ENCODE peak calls at places on chromosomes 5 and 9, in nine cellular contexts. One of them, this sample, is unnamed.

GRCh38 chr9:37913480-37914153 is 9.7 kb upstream of the SLC25A51 start:
- DNase-seq in colonic mucosa: peak
- DNase-seq in AG04449: no peak
- DNase-seq in AG09319: peak
- DNase-seq in hepatocyte: peak
- DNase-seq in bronchial epithelial cell: peak
- DNase-seq in CD8-positive, alpha-beta T cell: peak
- DNase-seq in AG10803: peak
- DNase-seq in H9: peak
- DNase-seq in this sample: peak

GRCh38 chr5:143642791-143643190 is 169.2 kb upstream of the HMHB1 start:
- DNase-seq in hepatocyte: no peak
- DNase-seq in bronchial epithelial cell: no peak
- DNase-seq in colonic mucosa: no peak
- DNase-seq in CD8-positive, alpha-beta T cell: no peak
- DNase-seq in H9: no peak
- DNase-seq in AG09319: no peak
- DNase-seq in AG04449: no peak
- DNase-seq in AG10803: peak
- DNase-seq in this sample: no peak

GRCh38 chr9:10875752-10876151 is 262.9 kb upstream of the PTPRD start:
- DNase-seq in bronchial epithelial cell: peak
- DNase-seq in hepatocyte: no peak
- DNase-seq in CD8-positive, alpha-beta T cell: no peak
- DNase-seq in colonic mucosa: no peak
- DNase-seq in AG10803: no peak
- DNase-seq in AG09319: no peak
- DNase-seq in H9: no peak
- DNase-seq in AG04449: no peak
- DNase-seq in this sample: no peak

GRCh38 chr5:133144245-133144981 is 92.6 kb downstream of the HSPA4 start:
- DNase-seq in AG10803: no peak
- DNase-seq in CD8-positive, alpha-beta T cell: no peak
- DNase-seq in AG09319: no peak
- DNase-seq in colonic mucosa: no peak
- DNase-seq in hepatocyte: no peak
- DNase-seq in bronchial epithelial cell: no peak
- DNase-seq in H9: no peak
- DNase-seq in AG04449: no peak
- DNase-seq in this sample: no peak

GRCh38 chr5:5979761-5980570 is 398.4 kb downstream of the MED10 start:
- DNase-seq in CD8-positive, alpha-beta T cell: no peak
- DNase-seq in bronchial epithelial cell: no peak
- DNase-seq in AG10803: no peak
- DNase-seq in AG09319: no peak
- DNase-seq in H9: no peak
- DNase-seq in colonic mucosa: no peak
- DNase-seq in AG04449: no peak
- DNase-seq in hepatocyte: no peak
- DNase-seq in this sample: no peak

GRCh38 chr5:148740966-148741742 is 85.3 kb upstream of the ADRB2 start:
- DNase-seq in colonic mucosa: peak
- DNase-seq in AG09319: peak
- DNase-seq in bronchial epithelial cell: peak
- DNase-seq in hepatocyte: peak
- DNase-seq in AG04449: peak
- DNase-seq in H9: no peak
- DNase-seq in AG10803: peak
- DNase-seq in CD8-positive, alpha-beta T cell: no peak
- DNase-seq in this sample: peak

GRCh38 chr9:121318631-121319393 is 50.9 kb downstream of the GSN start:
- DNase-seq in bronchial epithelial cell: no peak
- DNase-seq in colonic mucosa: no peak
- DNase-seq in H9: no peak
- DNase-seq in AG09319: no peak
- DNase-seq in hepatocyte: no peak
- DNase-seq in CD8-positive, alpha-beta T cell: no peak
- DNase-seq in AG10803: no peak
- DNase-seq in AG04449: no peak
- DNase-seq in this sample: no peak

GRCh38 chr5:80010754-80011392 is 19.8 kb upstream of the MTX3 start:
- DNase-seq in bronchial epithelial cell: no peak
- DNase-seq in AG04449: no peak
- DNase-seq in hepatocyte: no peak
- DNase-seq in AG10803: no peak
- DNase-seq in AG09319: no peak
- DNase-seq in H9: no peak
- DNase-seq in CD8-positive, alpha-beta T cell: no peak
- DNase-seq in colonic mucosa: no peak
- DNase-seq in this sample: no peak

GRCh38 chr5:133933670-133934295 is 34.6 kb downstream of the C5orf15 start:
- DNase-seq in colonic mucosa: no peak
- DNase-seq in AG09319: no peak
- DNase-seq in hepatocyte: no peak
- DNase-seq in AG04449: no peak
- DNase-seq in H9: no peak
- DNase-seq in AG10803: no peak
- DNase-seq in bronchial epithelial cell: no peak
- DNase-seq in CD8-positive, alpha-beta T cell: no peak
- DNase-seq in this sample: no peak

GRCh38 chr5:68319316-68320093 is 103.9 kb downstream of the PIK3R1 start:
- DNase-seq in H9: no peak
- DNase-seq in bronchial epithelial cell: peak
- DNase-seq in CD8-positive, alpha-beta T cell: no peak
- DNase-seq in AG10803: peak
- DNase-seq in AG04449: no peak
- DNase-seq in colonic mucosa: no peak
- DNase-seq in AG09319: no peak
- DNase-seq in hepatocyte: no peak
- DNase-seq in this sample: no peak

GRCh38 chr9:75152416-75152815 is 64.1 kb downstream of the OSTF1 start:
- DNase-seq in AG04449: no peak
- DNase-seq in hepatocyte: no peak
- DNase-seq in bronchial epithelial cell: no peak
- DNase-seq in AG09319: no peak
- DNase-seq in colonic mucosa: no peak
- DNase-seq in CD8-positive, alpha-beta T cell: peak
- DNase-seq in H9: no peak
- DNase-seq in AG10803: no peak
- DNase-seq in this sample: no peak

GRCh38 chr5:72658767-72659540 is 151.7 kb upstream of the ZNF366 start:
- DNase-seq in CD8-positive, alpha-beta T cell: no peak
- DNase-seq in AG09319: no peak
- DNase-seq in AG10803: peak
- DNase-seq in hepatocyte: no peak
- DNase-seq in colonic mucosa: no peak
- DNase-seq in AG04449: peak
- DNase-seq in bronchial epithelial cell: no peak
- DNase-seq in H9: no peak
- DNase-seq in this sample: no peak

GRCh38 chr5:4815002-4815401 is 325.1 kb upstream of the ADAMTS16 start:
- DNase-seq in H9: no peak
- DNase-seq in AG10803: no peak
- DNase-seq in colonic mucosa: no peak
- DNase-seq in AG04449: no peak
- DNase-seq in bronchial epithelial cell: no peak
- DNase-seq in CD8-positive, alpha-beta T cell: no peak
- DNase-seq in hepatocyte: no peak
- DNase-seq in AG09319: no peak
- DNase-seq in this sample: no peak

GRCh38 chr5:175692235-175692995 is 34.5 kb downstream of the HRH2 start:
- DNase-seq in AG09319: no peak
- DNase-seq in AG04449: no peak
- DNase-seq in H9: no peak
- DNase-seq in colonic mucosa: no peak
- DNase-seq in CD8-positive, alpha-beta T cell: no peak
- DNase-seq in hepatocyte: no peak
- DNase-seq in AG10803: no peak
- DNase-seq in bronchial epithelial cell: no peak
- DNase-seq in this sample: no peak

GRCh38 chr5:115382989-115383388 is 86.5 kb upstream of the CCDC112 start:
- DNase-seq in bronchial epithelial cell: no peak
- DNase-seq in CD8-positive, alpha-beta T cell: no peak
- DNase-seq in AG04449: no peak
- DNase-seq in AG10803: no peak
- DNase-seq in hepatocyte: no peak
- DNase-seq in H9: no peak
- DNase-seq in AG09319: no peak
- DNase-seq in colonic mucosa: no peak
- DNase-seq in this sample: no peak

GRCh38 chr5:11724947-11725346 is 179.3 kb downstream of the CTNND2 start:
- DNase-seq in AG10803: no peak
- DNase-seq in H9: no peak
- DNase-seq in bronchial epithelial cell: no peak
- DNase-seq in AG04449: no peak
- DNase-seq in hepatocyte: peak
- DNase-seq in CD8-positive, alpha-beta T cell: no peak
- DNase-seq in AG09319: no peak
- DNase-seq in colonic mucosa: no peak
- DNase-seq in this sample: no peak

GRCh38 chr9:98375138-98375726 is 119.8 kb upstream of the TBC1D2 start:
- DNase-seq in AG10803: peak
- DNase-seq in hepatocyte: peak
- DNase-seq in AG09319: no peak
- DNase-seq in CD8-positive, alpha-beta T cell: no peak
- DNase-seq in H9: no peak
- DNase-seq in colonic mucosa: no peak
- DNase-seq in bronchial epithelial cell: peak
- DNase-seq in AG04449: peak
- DNase-seq in this sample: no peak

GRCh38 chr5:115297043-115297442 is 589 bp upstream of the CCDC112 start:
- DNase-seq in AG09319: no peak
- DNase-seq in bronchial epithelial cell: no peak
- DNase-seq in colonic mucosa: no peak
- DNase-seq in H9: no peak
- DNase-seq in CD8-positive, alpha-beta T cell: no peak
- DNase-seq in AG04449: no peak
- DNase-seq in hepatocyte: no peak
- DNase-seq in AG10803: peak
- DNase-seq in this sample: peak

DNA sequence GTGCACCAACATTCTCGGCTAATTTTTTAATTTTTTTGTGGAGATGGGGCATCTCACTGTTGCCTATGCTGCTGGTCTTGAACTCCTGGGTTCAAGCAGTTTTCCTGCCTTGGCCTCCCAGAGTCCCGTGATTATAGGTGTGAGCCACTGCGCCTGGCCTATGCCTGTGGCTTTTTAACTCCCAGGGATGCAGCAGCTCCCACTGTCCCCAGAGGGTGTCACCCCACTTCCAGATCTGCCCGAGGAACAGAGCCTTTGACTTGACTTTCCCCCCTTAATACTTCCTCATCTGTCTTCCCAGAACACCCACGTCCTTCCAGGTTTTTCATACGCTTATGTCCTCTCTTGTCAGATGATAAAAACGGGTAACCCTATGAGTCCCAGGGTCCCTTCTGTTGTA is 7.6 kb upstream of the PRRC2B start:
- DNase-seq in AG10803: no peak
- DNase-seq in H9: no peak
- DNase-seq in CD8-positive, alpha-beta T cell: no peak
- DNase-seq in bronchial epithelial cell: no peak
- DNase-seq in hepatocyte: no peak
- DNase-seq in AG09319: no peak
- DNase-seq in AG04449: no peak
- DNase-seq in colonic mucosa: no peak
- DNase-seq in this sample: no peak
- TF ChIP-seq CTCF in AG10803: peak
- TF ChIP-seq CTCF in H9: no peak
- TF ChIP-seq CTCF in CD8-positive, alpha-beta T cell: no peak
- TF ChIP-seq CTCF in bronchial epithelial cell: no peak
- TF ChIP-seq CTCF in hepatocyte: no peak
- TF ChIP-seq CTCF in AG09319: no peak
- TF ChIP-seq CTCF in AG04449: peak
- TF ChIP-seq CTCF in colonic mucosa: no peak
- TF ChIP-seq CTCF in this sample: no peak

DNA sequence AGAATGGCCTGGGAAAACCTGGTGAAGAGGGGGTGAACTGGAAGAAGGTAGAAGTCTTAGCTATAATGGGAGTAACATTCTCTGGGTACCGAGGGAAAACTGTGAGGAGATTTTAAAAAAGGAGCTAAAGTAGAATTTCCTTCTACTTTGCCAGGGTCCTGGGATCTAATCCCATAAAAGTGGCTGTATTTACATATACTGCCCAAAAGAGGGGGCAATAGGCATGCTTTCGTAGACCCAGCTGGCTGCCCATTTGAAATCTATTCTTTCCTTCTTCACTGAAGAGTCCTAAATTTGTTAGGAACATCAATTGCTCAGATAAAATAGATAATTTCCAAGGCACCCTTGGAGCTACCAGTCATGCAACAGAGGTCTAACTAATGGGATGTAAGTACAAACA is 159.2 kb downstream of the CDC42SE2 start:
- DNase-seq in CD8-positive, alpha-beta T cell: no peak
- DNase-seq in AG10803: peak
- DNase-seq in H9: no peak
- DNase-seq in AG04449: no peak
- DNase-seq in bronchial epithelial cell: peak
- DNase-seq in AG09319: no peak
- DNase-seq in hepatocyte: peak
- DNase-seq in colonic mucosa: no peak
- DNase-seq in this sample: peak
- TF ChIP-seq CTCF in CD8-positive, alpha-beta T cell: no peak
- TF ChIP-seq CTCF in AG10803: peak
- TF ChIP-seq CTCF in H9: peak
- TF ChIP-seq CTCF in AG04449: peak
- TF ChIP-seq CTCF in bronchial epithelial cell: peak
- TF ChIP-seq CTCF in AG09319: peak
- TF ChIP-seq CTCF in hepatocyte: peak
- TF ChIP-seq CTCF in colonic mucosa: no peak
- TF ChIP-seq CTCF in this sample: peak

GRCh38 chr9:84317563-84317962 is 23.0 kb downstream of the SLC28A3 start:
- DNase-seq in hepatocyte: no peak
- DNase-seq in H9: no peak
- DNase-seq in AG09319: no peak
- DNase-seq in AG04449: no peak
- DNase-seq in colonic mucosa: no peak
- DNase-seq in AG10803: no peak
- DNase-seq in CD8-positive, alpha-beta T cell: no peak
- DNase-seq in bronchial epithelial cell: no peak
- DNase-seq in this sample: peak
- TF ChIP-seq CTCF in hepatocyte: no peak
- TF ChIP-seq CTCF in H9: peak
- TF ChIP-seq CTCF in AG09319: no peak
- TF ChIP-seq CTCF in AG04449: no peak
- TF ChIP-seq CTCF in colonic mucosa: no peak
- TF ChIP-seq CTCF in AG10803: no peak
- TF ChIP-seq CTCF in CD8-positive, alpha-beta T cell: no peak
- TF ChIP-seq CTCF in bronchial epithelial cell: no peak
- TF ChIP-seq CTCF in this sample: peak

DNA sequence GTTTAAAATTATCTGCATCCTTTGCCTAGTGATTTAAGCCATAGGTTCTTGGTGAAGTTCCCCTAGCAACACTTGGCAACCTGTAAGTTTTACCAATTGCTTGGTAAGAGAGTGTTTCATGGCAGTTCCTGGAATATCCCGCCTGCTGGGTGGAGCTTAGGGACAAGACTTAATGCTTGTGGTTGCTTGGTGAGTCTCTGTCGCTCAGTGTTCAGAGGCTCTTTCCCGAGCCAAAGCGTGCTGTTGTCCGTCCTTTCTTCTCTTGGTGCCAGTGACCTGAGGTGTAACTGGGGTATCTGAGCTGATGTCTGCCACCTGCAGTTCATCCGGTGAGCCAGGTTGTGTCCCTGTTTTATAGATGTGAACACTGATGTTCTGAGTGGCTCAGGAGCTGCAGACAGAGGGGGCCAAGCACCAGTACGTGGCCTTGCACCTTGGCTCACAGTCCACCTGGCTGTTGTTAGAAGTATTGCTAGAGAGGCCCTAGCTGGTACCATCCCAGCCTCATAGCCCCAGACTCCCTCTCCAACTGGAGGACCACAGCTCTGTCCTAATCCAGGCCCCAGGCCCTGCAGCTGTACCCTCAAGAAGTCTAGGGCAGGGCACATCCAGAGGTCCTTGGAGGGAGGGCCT is 16.1 kb downstream of the PHF2 start:
- DNase-seq in AG09319: no peak
- DNase-seq in colonic mucosa: no peak
- DNase-seq in CD8-positive, alpha-beta T cell: no peak
- DNase-seq in AG04449: no peak
- DNase-seq in AG10803: peak
- DNase-seq in bronchial epithelial cell: no peak
- DNase-seq in H9: peak
- DNase-seq in hepatocyte: no peak
- DNase-seq in this sample: no peak
- TF ChIP-seq CTCF in AG09319: no peak
- TF ChIP-seq CTCF in colonic mucosa: no peak
- TF ChIP-seq CTCF in CD8-positive, alpha-beta T cell: no peak
- TF ChIP-seq CTCF in AG04449: no peak
- TF ChIP-seq CTCF in AG10803: peak
- TF ChIP-seq CTCF in bronchial epithelial cell: peak
- TF ChIP-seq CTCF in H9: peak
- TF ChIP-seq CTCF in hepatocyte: peak
- TF ChIP-seq CTCF in this sample: no peak